ENCODE peak calls at places on chromosomes 11 and 22, in four cellular contexts. K is neural progenitor cell, D is GM12864, T is adrenal gland. A is an unnamed sample.

GRCh38 chr11:76322593-76323341 is 58.2 kb downstream of the THAP12 start:
- DNase-seq in D (no peak), K (no peak), T (no peak), A (no peak)

GRCh38 chr22:17896552-17896951 is 122.3 kb upstream of the BID start:
- DNase-seq in D (no peak), T (peak), K (peak), A (peak)

GRCh38 chr11:2460540-2461252 is 15.9 kb downstream of the KCNQ1 start:
- DNase-seq in T (peak), D (no peak), K (no peak), A (no peak)

GRCh38 chr11:103987631-103988594 is 48.5 kb upstream of the DDI1 start:
- DNase-seq in K (peak), T (no peak), D (no peak), A (peak)

GRCh38 chr11:63520606-63521170 is 14.8 kb downstream of the LGALS12 start:
- DNase-seq in T (no peak), K (no peak), D (no peak), A (no peak)

GRCh38 chr11:20031155-20032001 is 128.9 kb downstream of the DBX1 start:
- DNase-seq in D (no peak), K (peak), T (no peak), A (peak)

GRCh38 chr11:119169272-119169719 is 771 bp downstream of the NLRX1 start:
- DNase-seq in D (peak), K (peak), T (peak), A (peak)

GRCh38 chr11:78156081-78156844 is 16.8 kb upstream of the ALG8 start:
- DNase-seq in D (no peak), K (no peak), T (no peak), A (no peak)

GRCh38 chr22:26737262-26737661 is 79.9 kb downstream of the MIAT start:
- DNase-seq in D (no peak), T (no peak), K (no peak), A (no peak)

GRCh38 chr11:10926801-10927200 is 68.9 kb upstream of the ZBED5 start:
- DNase-seq in K (no peak), T (no peak), D (no peak), A (no peak)

GRCh38 chr11:123505546-123506299 is 75.7 kb downstream of the GRAMD1B start:
- DNase-seq in D (no peak), K (peak), T (no peak), A (no peak)

GRCh38 chr11:85752890-85753581 is 57.9 kb downstream of the SYTL2 start:
- DNase-seq in T (peak), D (no peak), K (no peak), A (no peak)

GRCh38 chr22:45895436-45896152 is 81.4 kb downstream of the WNT7B start:
- DNase-seq in T (no peak), K (no peak), D (no peak), A (no peak)

GRCh38 chr22:44207981-44208317 is 27.2 kb downstream of the PARVG start:
- DNase-seq in K (no peak), D (no peak), T (no peak), A (no peak)

GRCh38 chr11:1481861-1482441 is 4.6 kb downstream of the MOB2 start:
- DNase-seq in K (no peak), D (no peak), T (no peak), A (no peak)

GRCh38 chr11:120135838-120136237 is 2.1 kb downstream of the TRIM29 start:
- DNase-seq in D (no peak), K (no peak), T (no peak), A (no peak)

GRCh38 chr11:93000511-93001476 is 31.3 kb downstream of the MTNR1B start:
- DNase-seq in T (peak), K (no peak), D (no peak), A (peak)

GRCh38 chr11:131109256-131109655 is 193.0 kb upstream of the SNX19 start:
- DNase-seq in T (no peak), K (no peak), D (no peak), A (peak)

GRCh38 chr11:134275534-134276395 is at the start of gene GLB1L3:
- DNase-seq in K (peak), D (no peak), T (no peak), A (no peak)

GRCh38 chr11:67539588-67539987 is 16.3 kb upstream of the CABP2 start:
- DNase-seq in T (no peak), D (no peak), K (no peak), A (no peak)

GRCh38 chr11:117866526-117866925 is 9.9 kb downstream of the FXYD6 start:
- DNase-seq in D (no peak), T (no peak), K (no peak), A (no peak)

GRCh38 chr11:134637091-134638015 is 225.3 kb upstream of the B3GAT1 start:
- DNase-seq in D (no peak), T (no peak), K (no peak), A (no peak)

GRCh38 chr11:49405743-49406142 is 197.3 kb upstream of the FOLH1 start:
- DNase-seq in T (no peak), D (no peak), K (no peak), A (no peak)

GRCh38 chr22:45948081-45948648 is 28.8 kb downstream of the WNT7B start:
- DNase-seq in D (no peak), K (no peak), T (no peak), A (no peak)

GRCh38 chr22:26310616-26311015 is 118.4 kb upstream of the ASPHD2 start:
- DNase-seq in D (no peak), T (no peak), K (no peak), A (no peak)

GRCh38 chr11:118180300-118180703 is 3.9 kb upstream of the SCN2B start:
- DNase-seq in T (peak), D (no peak), K (peak), A (peak)

GRCh38 chr11:44837650-44838049 is 110.9 kb downstream of the TSPAN18 start:
- DNase-seq in D (no peak), T (no peak), K (no peak), A (no peak)

GRCh38 chr11:15006139-15006759 is 34.1 kb upstream of the CALCA start:
- DNase-seq in K (peak), D (peak), T (no peak), A (peak)

GRCh38 chr11:117059611-117060010 is 38.6 kb downstream of the SIK3 start:
- DNase-seq in D (no peak), T (no peak), K (no peak), A (no peak)

GRCh38 chr22:45376009-45376408 is 37.4 kb downstream of the SMC1B start:
- DNase-seq in K (no peak), T (no peak), D (peak), A (no peak)

GRCh38 chr11:61495801-61496601 is 12.5 kb upstream of the LRRC10B start:
- DNase-seq in T (no peak), K (no peak), D (no peak), A (peak)

GRCh38 chr22:36144886-36145541 is 15.5 kb downstream of the APOL3 start:
- DNase-seq in T (peak), D (no peak), K (peak), A (peak)

GRCh38 chr11:114326151-114326550 is 30.0 kb downstream of the NNMT start:
- DNase-seq in T (no peak), D (no peak), K (no peak), A (no peak)
- H3K4me3 ChIP-seq in T (no peak), D (no peak), K (no peak), A (no peak)

GRCh38 chr11:17014321-17014773 is at the start of gene PLEKHA7:
- DNase-seq in D (no peak), T (no peak), K (peak), A (no peak)
- H3K4me3 ChIP-seq in D (peak), T (peak), K (peak), A (peak)

DNA sequence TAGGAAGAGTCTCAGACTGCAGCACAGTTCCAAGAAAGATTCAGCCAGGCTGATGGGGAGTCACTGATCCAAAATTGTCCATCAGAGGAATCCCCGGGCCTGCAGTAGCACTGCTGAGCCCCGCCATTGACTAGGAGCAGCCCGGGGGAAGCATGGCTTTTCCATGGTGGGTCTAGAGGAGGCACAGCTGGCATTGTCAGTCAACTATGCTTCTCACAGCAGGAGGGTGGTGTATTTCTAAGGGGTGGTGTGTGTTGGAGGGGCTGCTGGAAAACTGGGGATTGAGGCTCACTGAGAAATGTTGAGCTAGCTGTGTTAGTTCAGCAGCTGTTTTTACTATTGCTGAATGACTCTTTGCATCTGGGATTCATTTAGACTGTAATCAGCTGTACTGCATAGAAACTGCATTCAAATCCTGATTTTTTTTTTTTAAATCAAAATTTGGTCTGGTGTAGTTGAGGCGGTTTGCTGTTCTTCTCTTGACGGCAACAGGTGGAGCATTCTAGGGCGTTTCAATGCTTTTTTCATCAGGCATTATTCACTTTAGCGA is 5.6 kb downstream of the DDX10 start:
- DNase-seq in T (no peak), D (no peak), K (no peak), A (no peak)
- H3K4me3 ChIP-seq in T (no peak), D (no peak), K (no peak), A (no peak)

GRCh38 chr22:38036392-38037062 is 20.7 kb upstream of the PICK1 start:
- DNase-seq in T (no peak), K (no peak), D (no peak), A (no peak)

GRCh38 chr22:38041760-38042584 is 15.2 kb upstream of the PICK1 start:
- DNase-seq in T (no peak), K (no peak), D (no peak), A (no peak)

GRCh38 chr22:38040953-38041759 is 16.0 kb upstream of the PICK1 start:
- DNase-seq in D (no peak), T (no peak), K (no peak), A (no peak)

GRCh38 chr22:38038426-38038825 is 18.8 kb upstream of the PICK1 start:
- DNase-seq in K (no peak), T (no peak), D (no peak), A (no peak)

GRCh38 chr22:38038890-38039812 is 18.1 kb upstream of the PICK1 start:
- DNase-seq in D (no peak), K (no peak), T (no peak), A (no peak)
- H3K4me3 ChIP-seq in D (no peak), K (no peak), T (no peak), A (no peak)

GRCh38 chr22:29720824-29721323 is 1.1 kb downstream of the CABP7 start:
- DNase-seq in T (no peak), K (peak), D (no peak), A (no peak)
- H3K4me3 ChIP-seq in T (peak), K (peak), D (no peak), A (no peak)

DNA sequence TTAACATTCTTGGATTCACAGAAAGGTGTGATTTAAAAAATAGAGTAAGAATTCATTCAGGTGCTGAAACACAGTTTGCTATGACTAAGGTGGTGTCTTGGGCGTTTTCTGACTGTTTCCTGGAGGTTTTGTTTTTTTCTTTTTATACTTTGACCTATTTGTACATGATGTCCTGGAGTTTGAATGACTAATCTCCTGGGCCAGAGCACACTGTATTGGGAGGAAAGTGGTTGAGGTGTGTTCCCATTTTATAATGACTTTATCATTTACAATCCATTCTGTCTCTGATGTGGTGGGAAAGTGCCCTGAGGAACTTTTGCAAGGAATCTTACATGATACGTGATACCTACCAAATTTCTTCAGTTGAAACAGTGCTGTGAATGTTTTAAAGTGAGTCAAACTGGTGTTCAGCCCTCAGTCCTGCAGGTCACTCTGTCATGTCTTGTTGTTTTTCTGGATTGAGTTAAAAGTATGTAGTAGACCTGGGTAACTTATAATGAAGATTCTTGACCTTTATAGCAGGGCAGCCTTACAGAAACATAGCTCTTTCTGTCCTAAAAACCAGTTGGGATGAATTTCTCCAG is 80.8 kb downstream of the TNRC6B start:
- DNase-seq in D (no peak), K (no peak), T (no peak), A (peak)
- H3K4me3 ChIP-seq in D (no peak), K (no peak), T (no peak), A (no peak)